ENCODE peak calls at places on chromosomes 4 and X, in ten cellular contexts. S, X, Z, P, V, J, L, H, A and T are unnamed samples.

GRCh38 chrX:38803286-38803608 is 2.0 kb downstream of the MID1IP1 start:
- DNase-seq in S (no peak), X (no peak), Z (peak; percentile 24), P (no peak), V (no peak), J (no peak), L (no peak), H (no peak), A (no peak), T (no peak)

GRCh38 chrX:82458207-82458754 is 1049.8 kb upstream of the POU3F4 start:
- DNase-seq in S (no peak), X (no peak), Z (no peak), P (no peak), V (no peak), J (no peak), L (no peak), H (no peak), A (no peak), T (no peak)

GRCh38 chr4:109861941-109862340 is 14.0 kb downstream of the LRIT3 start:
- DNase-seq in S (no peak), X (no peak), Z (no peak), P (no peak), V (no peak), J (no peak), L (no peak), H (no peak), A (no peak), T (peak; percentile 15)

GRCh38 chrX:84044051-84044450 is 143.9 kb downstream of the RPS6KA6 start:
- DNase-seq in S (peak; percentile 17), X (no peak), Z (peak; percentile 0), P (no peak), V (no peak), J (no peak), L (no peak), H (no peak), A (no peak), T (no peak)

GRCh38 chrX:156001001-156001666 is 3.6 kb downstream of the IL9R start:
- DNase-seq in S (no peak), X (no peak), Z (no peak), P (no peak), V (no peak), J (no peak), L (no peak), H (no peak), A (no peak), T (no peak)

GRCh38 chr4:8136972-8137710 is 21.5 kb downstream of the ABLIM2 start:
- DNase-seq in S (no peak), X (no peak), Z (no peak), P (no peak), V (no peak), J (no peak), L (no peak), H (no peak), A (no peak), T (no peak)

GRCh38 chr4:152983774-152984411 is 47.8 kb downstream of the FHDC1 start:
- DNase-seq in S (peak; percentile 96), X (no peak), Z (peak; percentile 46), P (no peak), V (peak; percentile 56), J (no peak), L (no peak), H (no peak), A (no peak), T (no peak)

GRCh38 chr4:61301285-61301684 is 101.2 kb downstream of the ADGRL3 start:
- DNase-seq in S (no peak), X (no peak), Z (no peak), P (no peak), V (no peak), J (no peak), L (no peak), H (no peak), A (no peak), T (no peak)